ENCODE peak calls at places on chromosomes 2 and 18, in nine cellular contexts. B, M, C, D, O, W, E, N and A are unnamed samples.

GRCh38 chr2:134576478-134576877 is 142.3 kb downstream of the TMEM163 start:
- DNase-seq in N (no peak), M (no peak), B (no peak), E (no peak), D (no peak), W (no peak), C (no peak), O (peak; percentile 19), A (no peak)

GRCh38 chr2:22281033-22281432 is 1103.9 kb upstream of the KLHL29 start:
- DNase-seq in C (no peak), B (peak; percentile 96), M (no peak), W (no peak), E (no peak), O (no peak), D (no peak), N (no peak), A (no peak)

GRCh38 chr2:109031481-109032228 is 42.6 kb upstream of the EDAR start:
- DNase-seq in C (peak; percentile 40), D (peak; percentile 43), E (peak; percentile 45), B (peak; percentile 84), W (peak; percentile 59), N (peak; percentile 85), O (peak; percentile 60), M (peak; percentile 14), A (peak; percentile 58)

GRCh38 chr18:45073556-45073955 is 392.9 kb downstream of the SETBP1 start:
- DNase-seq in M (no peak), C (no peak), E (no peak), D (no peak), W (no peak), O (no peak), N (no peak), B (no peak), A (no peak)

GRCh38 chr2:112583497-112584133 is 794 bp upstream of the CHCHD5 start:
- DNase-seq in B (peak; percentile 21), D (no peak), E (no peak), O (no peak), W (peak; percentile 3), M (no peak), C (no peak), N (no peak), A (no peak)

GRCh38 chr18:71784777-71785176 is 759.4 kb downstream of the CBLN2 start:
- DNase-seq in C (no peak), D (no peak), N (no peak), O (no peak), E (peak; percentile 5), W (peak; percentile 8), B (peak; percentile 18), M (no peak), A (no peak)

GRCh38 chr18:9574473-9575115 is 39.8 kb downstream of the PPP4R1 start:
- DNase-seq in B (no peak), O (no peak), C (no peak), E (no peak), W (no peak), D (no peak), N (no peak), M (no peak), A (no peak)

GRCh38 chr2:20570249-20570648 is 80.6 kb downstream of the HS1BP3 start:
- DNase-seq in D (no peak), E (no peak), N (no peak), M (no peak), C (no peak), W (no peak), B (no peak), O (no peak), A (no peak)

GRCh38 chr18:28729321-28729720 is 552.4 kb upstream of the CDH2 start:
- DNase-seq in M (no peak), N (no peak), E (no peak), W (no peak), B (no peak), O (no peak), C (no peak), D (no peak), A (no peak)

GRCh38 chr2:127080941-127081769 is 25.8 kb downstream of the BIN1 start:
- DNase-seq in N (peak; percentile 96), C (peak; percentile 90), O (peak; percentile 45), D (no peak), B (no peak), E (peak; percentile 65), M (no peak), W (peak; percentile 77), A (peak; percentile 22)

GRCh38 chr2:138036522-138036921 is 72.2 kb downstream of the HNMT start:
- DNase-seq in M (no peak), N (no peak), E (no peak), O (no peak), D (no peak), B (no peak), C (no peak), W (no peak), A (no peak)

GRCh38 chr2:98569915-98570314 is 38.4 kb downstream of the COA5 start:
- DNase-seq in B (no peak), N (no peak), M (no peak), W (no peak), E (no peak), D (no peak), O (no peak), C (no peak), A (no peak)